ENCODE peak calls at places on chromosome 3, in six cellular contexts. X is SK-N-SH, F is HCT116, E is K562, C is H1, O is HepG2. N is an unnamed sample.
A peak's percentile ranks its signal among the peaks of the same experiment; 100 is the strongest.

GRCh38 chr3:11010406-11011165 is 18.0 kb downstream of the SLC6A1 start:
- DNase-seq in F (no peak), C (no peak), E (no peak), X (no peak), O (no peak), N (no peak)

GRCh38 chr3:51969841-51970240 is 2.6 kb upstream of the PCBP4 start:
- DNase-seq in F (no peak), E (no peak), X (no peak), C (no peak), O (no peak), N (no peak)

GRCh38 chr3:78734048-78734637 is 1033.7 kb downstream of the ROBO1 start:
- DNase-seq in X (no peak), F (no peak), C (no peak), O (no peak), E (no peak), N (peak; percentile 2)

GRCh38 chr3:185335799-185336198 is 27.1 kb upstream of the MAP3K13 start:
- DNase-seq in X (no peak), O (peak; percentile 86), F (peak; percentile 80), E (no peak), C (no peak), N (peak; percentile 90)

GRCh38 chr3:40885423-40885822 is 313.9 kb upstream of the CTNNB1 start:
- DNase-seq in C (no peak), X (no peak), E (no peak), O (no peak), F (no peak), N (no peak)

GRCh38 chr3:64619216-64619615 is 68.6 kb downstream of the ADAMTS9 start:
- DNase-seq in E (no peak), F (no peak), O (no peak), X (no peak), C (no peak), N (no peak)

GRCh38 chr3:72767927-72768880 is 80.0 kb downstream of the SHQ1 start:
- DNase-seq in O (no peak), X (no peak), F (no peak), E (no peak), C (no peak), N (no peak)

GRCh38 chr3:151400341-151400740 is 15.8 kb upstream of the P2RY12 start:
- DNase-seq in C (no peak), F (no peak), E (no peak), O (no peak), X (no peak), N (no peak)

GRCh38 chr3:5013021-5013906 is 34.0 kb downstream of the BHLHE40 start:
- DNase-seq in C (peak; percentile 15), E (peak; percentile 91), X (no peak), O (peak; percentile 29), F (peak; percentile 85), N (peak; percentile 67)

GRCh38 chr3:17894434-17895060 is 152.1 kb upstream of the TBC1D5 start:
- DNase-seq in F (peak; percentile 56), C (peak; percentile 47), E (peak; percentile 17), X (no peak), O (peak; percentile 5), N (peak; percentile 86)

GRCh38 chr3:13192471-13193213 is 119.4 kb upstream of the IQSEC1 start:
- DNase-seq in X (peak; percentile 80), E (peak; percentile 52), F (no peak), O (peak; percentile 35), C (no peak), N (peak; percentile 42)

GRCh38 chr3:101248786-101249185 is 71.6 kb downstream of the IMPG2 start:
- DNase-seq in O (no peak), E (no peak), F (no peak), X (no peak), C (no peak), N (no peak)

GRCh38 chr3:90062018-90062417 is 954.6 kb downstream of the EPHA3 start:
- DNase-seq in C (no peak), X (no peak), O (no peak), E (no peak), F (no peak), N (no peak)

GRCh38 chr3:127848131-127849129 is 26.1 kb upstream of the MGLL start:
- DNase-seq in X (no peak), F (no peak), O (no peak), E (no peak), C (no peak), N (no peak)

GRCh38 chr3:112123548-112123947 is 9.5 kb downstream of the GCSAM start:
- DNase-seq in X (no peak), F (no peak), C (no peak), E (no peak), O (no peak), N (no peak)

GRCh38 chr3:145015243-145015642 is 1043.6 kb downstream of the DIPK2A start:
- DNase-seq in X (no peak), C (no peak), F (no peak), O (no peak), E (no peak), N (no peak)
- TF ChIP-seq JUND in X (no peak), C (no peak), F (no peak), O (no peak), E (no peak), N (no peak)

GRCh38 chr3:9715764-9716437 is 12.3 kb downstream of the CPNE9 start:
- DNase-seq in C (no peak), X (no peak), E (peak; percentile 92), O (peak; percentile 75), F (peak; percentile 81), N (peak; percentile 88)
- TF ChIP-seq JUND in C (no peak), X (peak; percentile 78), E (peak; percentile 100), O (peak; percentile 57), F (peak; percentile 75), N (peak; percentile 66)

DNA sequence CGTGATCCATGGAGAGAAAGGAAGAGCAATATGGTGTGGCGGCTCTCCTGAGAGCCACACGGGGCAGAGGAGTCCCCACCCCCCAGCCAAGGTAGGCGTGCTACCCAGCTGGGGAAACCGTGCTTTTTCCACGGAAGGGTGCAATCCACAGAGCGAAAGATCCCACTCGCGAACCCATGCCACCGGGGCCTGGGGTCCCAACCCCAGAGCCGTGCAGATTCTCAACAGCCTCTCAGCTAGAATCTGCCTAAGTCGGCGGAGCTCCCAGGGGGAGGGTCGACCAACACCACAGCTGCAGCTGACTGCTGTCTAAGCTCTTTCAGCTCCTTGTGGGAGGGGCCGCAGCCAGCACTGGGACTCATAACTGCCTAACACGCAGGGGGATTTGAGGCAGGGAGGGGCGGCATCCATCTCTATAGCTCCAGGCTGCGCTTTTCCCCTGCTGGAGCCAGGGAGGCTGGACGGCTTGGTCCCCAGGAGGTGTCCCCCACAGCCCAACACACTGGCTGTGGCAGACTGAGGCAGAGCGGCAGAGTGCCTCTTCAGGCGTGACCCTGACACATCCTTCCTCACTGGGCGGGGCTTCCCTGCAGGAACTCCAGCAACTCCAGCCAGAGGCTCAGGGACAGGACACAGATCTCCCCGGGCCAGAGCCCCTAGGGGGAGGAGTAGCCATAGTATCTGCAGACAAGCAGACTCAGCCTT is 107.6 kb upstream of the ZBTB20 start:
- DNase-seq in C (no peak), F (no peak), X (no peak), E (no peak), O (no peak), N (peak; percentile 2)
- TF ChIP-seq JUND in C (no peak), F (no peak), X (no peak), E (no peak), O (no peak), N (no peak)

DNA sequence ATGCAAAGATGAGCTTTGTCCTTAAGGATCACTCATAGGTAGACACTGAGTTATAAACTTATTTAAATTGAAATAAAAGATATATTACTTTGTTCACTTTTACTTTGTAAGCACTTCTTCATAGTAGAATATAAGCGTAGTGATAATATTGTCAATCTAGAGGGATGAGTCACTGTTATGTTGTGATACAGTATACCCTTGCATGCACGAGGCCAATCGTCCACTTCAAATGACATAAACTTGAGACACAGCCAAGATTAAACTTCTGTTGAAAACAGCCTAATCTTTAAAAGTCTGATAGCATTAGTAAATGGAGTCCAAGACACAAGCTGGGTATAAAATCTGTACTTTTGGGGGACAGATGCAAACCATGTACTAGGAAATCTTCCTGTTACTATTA is 85.5 kb downstream of the PIK3R4 start:
- DNase-seq in C (no peak), F (no peak), X (no peak), O (no peak), E (no peak), N (no peak)
- TF ChIP-seq JUND in C (no peak), F (no peak), X (no peak), O (no peak), E (no peak), N (no peak)

GRCh38 chr3:69763458-69763857 is 24.2 kb downstream of the MITF start:
- DNase-seq in X (no peak), C (no peak), E (no peak), F (no peak), O (no peak), N (peak; percentile 3)

GRCh38 chr3:69762790-69763229 is 23.5 kb downstream of the MITF start:
- DNase-seq in C (no peak), E (no peak), F (no peak), X (no peak), O (no peak), N (no peak)

GRCh38 chr3:69767571-69767970 is 28.3 kb downstream of the MITF start:
- DNase-seq in O (no peak), X (no peak), F (no peak), E (no peak), C (no peak), N (no peak)

GRCh38 chr3:69763976-69764851 is 24.9 kb downstream of the MITF start:
- DNase-seq in X (no peak), C (no peak), F (no peak), E (no peak), O (no peak), N (no peak)

DNA sequence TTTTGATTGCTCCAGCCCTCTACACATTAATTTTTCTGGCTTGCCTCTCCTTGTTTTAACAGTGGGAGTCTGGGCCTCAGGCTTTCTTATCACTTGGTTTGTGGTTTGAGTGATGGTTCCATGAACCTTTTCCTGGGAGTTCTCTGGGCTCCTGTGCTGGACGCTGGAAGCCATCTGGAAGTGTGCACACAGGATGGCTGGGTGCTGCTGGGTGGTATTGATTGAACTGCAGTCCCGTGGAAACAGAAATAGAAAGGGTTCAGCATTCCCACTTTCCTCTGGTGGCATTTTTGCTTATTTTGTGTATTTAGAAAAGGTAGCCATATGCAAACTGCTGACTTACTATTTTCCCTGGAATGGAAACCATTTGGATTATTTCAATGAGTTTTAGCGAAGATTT is 25.6 kb downstream of the MITF start:
- DNase-seq in C (no peak), X (no peak), O (no peak), E (no peak), F (no peak), N (no peak)
- TF ChIP-seq JUND in C (no peak), X (no peak), O (no peak), E (no peak), F (no peak), N (no peak)

GRCh38 chr3:96813134-96813819 is 1.1 kb upstream of the EPHA6 start:
- DNase-seq in X (peak; percentile 82), F (no peak), E (no peak), C (peak; percentile 70), O (peak; percentile 58), N (peak; percentile 89)

GRCh38 chr3:96813820-96814580 is 394 bp upstream of the EPHA6 start:
- DNase-seq in X (peak; percentile 67), O (peak; percentile 18), E (no peak), C (no peak), F (no peak), N (peak; percentile 87)

GRCh38 chr3:96814581-96815567 is at the start of gene EPHA6:
- DNase-seq in F (no peak), E (no peak), X (peak; percentile 19), O (no peak), C (no peak), N (no peak)
- TF ChIP-seq JUND in F (no peak), E (no peak), X (no peak), O (no peak), C (no peak), N (no peak)

GRCh38 chr3:136753112-136753939 is 1.1 kb upstream of the STAG1 start:
- DNase-seq in O (no peak), F (no peak), C (no peak), X (no peak), E (peak; percentile 18), N (peak; percentile 84)
- TF ChIP-seq JUND in O (no peak), F (no peak), C (no peak), X (no peak), E (no peak), N (no peak)